ENCODE peak calls at places on chromosomes 5 and 9, in eight cellular contexts. One of them, this sample, is unnamed.

GRCh38 chr9:101966706-101967105 is 228.3 kb upstream of the GRIN3A start:
- DNase-seq in GM06990: no peak
- DNase-seq in CD8-positive, alpha-beta T cell: no peak
- DNase-seq in suprapubic skin: no peak
- DNase-seq in transverse colon: no peak
- DNase-seq in cardiac muscle cell: no peak
- DNase-seq in tibial nerve: no peak
- DNase-seq in breast epithelium: no peak
- DNase-seq in this sample: no peak

GRCh38 chr5:65268520-65268919 is 213.2 kb downstream of the ADAMTS6 start:
- DNase-seq in GM06990: no peak
- DNase-seq in CD8-positive, alpha-beta T cell: no peak
- DNase-seq in suprapubic skin: no peak
- DNase-seq in transverse colon: no peak
- DNase-seq in cardiac muscle cell: no peak
- DNase-seq in tibial nerve: no peak
- DNase-seq in breast epithelium: no peak
- DNase-seq in this sample: no peak

GRCh38 chr9:14283276-14283675 is 30.7 kb downstream of the NFIB start:
- DNase-seq in GM06990: no peak
- DNase-seq in CD8-positive, alpha-beta T cell: no peak
- DNase-seq in suprapubic skin: no peak
- DNase-seq in transverse colon: no peak
- DNase-seq in cardiac muscle cell: no peak
- DNase-seq in tibial nerve: no peak
- DNase-seq in breast epithelium: no peak
- DNase-seq in this sample: no peak

GRCh38 chr5:156753846-156754245 is 96.2 kb upstream of the PPP1R2B start:
- DNase-seq in GM06990: no peak
- DNase-seq in CD8-positive, alpha-beta T cell: no peak
- DNase-seq in suprapubic skin: no peak
- DNase-seq in transverse colon: no peak
- DNase-seq in cardiac muscle cell: no peak
- DNase-seq in tibial nerve: no peak
- DNase-seq in breast epithelium: no peak
- DNase-seq in this sample: no peak

GRCh38 chr9:136484153-136485048 is 1.6 kb upstream of the SEC16A start:
- DNase-seq in GM06990: peak; percentile 38
- DNase-seq in CD8-positive, alpha-beta T cell: no peak
- DNase-seq in suprapubic skin: peak; percentile 84
- DNase-seq in transverse colon: peak; percentile 37
- DNase-seq in cardiac muscle cell: no peak
- DNase-seq in tibial nerve: no peak
- DNase-seq in breast epithelium: peak; percentile 67
- DNase-seq in this sample: peak; percentile 48

GRCh38 chr9:100474950-100475276 is 2.0 kb downstream of the TMEFF1 start:
- DNase-seq in GM06990: no peak
- DNase-seq in CD8-positive, alpha-beta T cell: no peak
- DNase-seq in suprapubic skin: no peak
- DNase-seq in transverse colon: no peak
- DNase-seq in cardiac muscle cell: no peak
- DNase-seq in tibial nerve: no peak
- DNase-seq in breast epithelium: no peak
- DNase-seq in this sample: no peak

GRCh38 chr9:73741316-73741715 is 589.7 kb downstream of the ANXA1 start:
- DNase-seq in GM06990: no peak
- DNase-seq in CD8-positive, alpha-beta T cell: no peak
- DNase-seq in suprapubic skin: no peak
- DNase-seq in transverse colon: no peak
- DNase-seq in cardiac muscle cell: peak; percentile 6
- DNase-seq in tibial nerve: no peak
- DNase-seq in breast epithelium: no peak
- DNase-seq in this sample: no peak

GRCh38 chr5:157253547-157253946 is 12.4 kb upstream of the CYFIP2 start:
- DNase-seq in GM06990: no peak
- DNase-seq in CD8-positive, alpha-beta T cell: no peak
- DNase-seq in suprapubic skin: no peak
- DNase-seq in transverse colon: peak; percentile 58
- DNase-seq in cardiac muscle cell: peak; percentile 69
- DNase-seq in tibial nerve: peak; percentile 35
- DNase-seq in breast epithelium: no peak
- DNase-seq in this sample: no peak

GRCh38 chr9:128070874-128071273 is 2.8 kb downstream of the SLC25A25 start:
- DNase-seq in GM06990: no peak
- DNase-seq in CD8-positive, alpha-beta T cell: no peak
- DNase-seq in suprapubic skin: no peak
- DNase-seq in transverse colon: no peak
- DNase-seq in cardiac muscle cell: no peak
- DNase-seq in tibial nerve: no peak
- DNase-seq in breast epithelium: no peak
- DNase-seq in this sample: no peak

GRCh38 chr5:79108792-79109191 is 2.8 kb upstream of the BHMT start:
- DNase-seq in GM06990: no peak
- DNase-seq in CD8-positive, alpha-beta T cell: no peak
- DNase-seq in suprapubic skin: no peak
- DNase-seq in transverse colon: no peak
- DNase-seq in cardiac muscle cell: no peak
- DNase-seq in tibial nerve: no peak
- DNase-seq in breast epithelium: no peak
- DNase-seq in this sample: no peak

GRCh38 chr5:172498431-172499129 is 44.3 kb upstream of the SH3PXD2B start:
- DNase-seq in GM06990: no peak
- DNase-seq in CD8-positive, alpha-beta T cell: no peak
- DNase-seq in suprapubic skin: peak; percentile 48
- DNase-seq in transverse colon: no peak
- DNase-seq in cardiac muscle cell: no peak
- DNase-seq in tibial nerve: no peak
- DNase-seq in breast epithelium: no peak
- DNase-seq in this sample: no peak

GRCh38 chr5:16741007-16741406 is 124.2 kb upstream of the RETREG1 start:
- DNase-seq in GM06990: no peak
- DNase-seq in CD8-positive, alpha-beta T cell: no peak
- DNase-seq in suprapubic skin: no peak
- DNase-seq in transverse colon: no peak
- DNase-seq in cardiac muscle cell: no peak
- DNase-seq in tibial nerve: no peak
- DNase-seq in breast epithelium: no peak
- DNase-seq in this sample: no peak
- TF ChIP-seq CTCF in GM06990: no peak
- TF ChIP-seq CTCF in CD8-positive, alpha-beta T cell: no peak
- TF ChIP-seq CTCF in suprapubic skin: no peak
- TF ChIP-seq CTCF in transverse colon: no peak
- TF ChIP-seq CTCF in cardiac muscle cell: peak; percentile 9
- TF ChIP-seq CTCF in tibial nerve: no peak
- TF ChIP-seq CTCF in breast epithelium: no peak
- TF ChIP-seq CTCF in this sample: no peak

DNA sequence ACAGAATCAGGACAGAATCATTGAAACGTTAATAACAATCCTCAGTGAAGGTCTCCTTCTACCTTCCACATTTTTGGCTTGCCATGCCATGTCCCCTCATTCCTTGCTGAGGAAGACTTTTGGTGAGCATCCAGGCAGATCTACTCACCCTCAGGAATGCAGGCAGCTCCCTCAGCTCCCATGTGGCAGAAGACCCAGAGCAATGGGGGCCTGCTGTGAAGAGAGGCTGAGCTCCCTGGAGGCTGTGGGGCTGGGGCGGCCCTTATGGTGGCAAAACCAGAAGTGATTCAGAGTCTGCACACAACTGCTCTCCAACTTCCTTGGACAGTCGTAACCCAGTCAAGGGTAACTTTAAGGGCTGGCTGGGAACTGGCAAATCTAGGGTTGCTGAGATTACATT is 247.2 kb upstream of the EFNA5 start:
- DNase-seq in GM06990: no peak
- DNase-seq in CD8-positive, alpha-beta T cell: no peak
- DNase-seq in suprapubic skin: no peak
- DNase-seq in transverse colon: no peak
- DNase-seq in cardiac muscle cell: no peak
- DNase-seq in tibial nerve: no peak
- DNase-seq in breast epithelium: no peak
- DNase-seq in this sample: no peak
- H3K36me3 ChIP-seq in GM06990: no peaks in the 10 kb centered on the region
- H3K36me3 ChIP-seq in CD8-positive, alpha-beta T cell: no peaks in the 10 kb centered on the region
- H3K36me3 ChIP-seq in suprapubic skin: no peaks in the 10 kb centered on the region
- H3K36me3 ChIP-seq in transverse colon: no peaks in the 10 kb centered on the region
- H3K36me3 ChIP-seq in cardiac muscle cell: no peaks in the 10 kb centered on the region
- H3K36me3 ChIP-seq in tibial nerve: no peaks in the 10 kb centered on the region
- H3K36me3 ChIP-seq in breast epithelium: no peaks in the 10 kb centered on the region
- H3K36me3 ChIP-seq in this sample: no peaks in the 10 kb centered on the region

DNA sequence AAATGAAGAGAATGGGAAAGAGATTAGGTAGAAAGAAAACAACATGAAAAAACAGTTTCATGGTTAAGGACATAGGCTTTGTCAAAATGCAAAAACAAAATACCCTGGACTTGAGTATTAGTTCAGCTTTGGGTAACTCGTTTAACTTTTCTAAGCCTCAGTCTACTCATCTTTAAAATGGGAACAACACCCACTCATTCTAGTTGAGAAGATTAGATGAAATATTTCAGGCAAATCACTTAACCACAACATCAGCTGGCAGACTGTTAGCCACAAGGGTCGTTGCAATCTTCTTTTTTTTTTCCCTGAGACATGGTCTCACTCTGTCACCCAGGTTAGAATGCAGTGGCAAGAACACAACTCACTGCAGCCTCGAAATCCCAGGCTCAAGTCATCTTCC is 185.6 kb downstream of the DCP2 start:
- DNase-seq in GM06990: no peak
- DNase-seq in CD8-positive, alpha-beta T cell: no peak
- DNase-seq in suprapubic skin: no peak
- DNase-seq in transverse colon: no peak
- DNase-seq in cardiac muscle cell: no peak
- DNase-seq in tibial nerve: no peak
- DNase-seq in breast epithelium: no peak
- DNase-seq in this sample: no peak
- H3K4me3 ChIP-seq in GM06990: no peak overlapping the region
- H3K4me3 ChIP-seq in CD8-positive, alpha-beta T cell: no peak overlapping the region
- H3K4me3 ChIP-seq in suprapubic skin: no peak overlapping the region
- H3K4me3 ChIP-seq in transverse colon: no peak overlapping the region
- H3K4me3 ChIP-seq in cardiac muscle cell: no peak overlapping the region
- H3K4me3 ChIP-seq in tibial nerve: no peak overlapping the region
- H3K4me3 ChIP-seq in breast epithelium: no peak overlapping the region
- H3K4me3 ChIP-seq in this sample: no peak overlapping the region

GRCh38 chr9:92722386-92723298 is 42.0 kb downstream of the BICD2 start:
- DNase-seq in GM06990: no peak
- DNase-seq in CD8-positive, alpha-beta T cell: no peak
- DNase-seq in suprapubic skin: no peak
- DNase-seq in transverse colon: no peak
- DNase-seq in cardiac muscle cell: no peak
- DNase-seq in tibial nerve: no peak
- DNase-seq in breast epithelium: no peak
- DNase-seq in this sample: no peak
- TF ChIP-seq CTCF in GM06990: no peak
- TF ChIP-seq CTCF in CD8-positive, alpha-beta T cell: no peak
- TF ChIP-seq CTCF in suprapubic skin: no peak
- TF ChIP-seq CTCF in transverse colon: no peak
- TF ChIP-seq CTCF in cardiac muscle cell: no peak
- TF ChIP-seq CTCF in tibial nerve: no peak
- TF ChIP-seq CTCF in breast epithelium: no peak
- TF ChIP-seq CTCF in this sample: no peak

DNA sequence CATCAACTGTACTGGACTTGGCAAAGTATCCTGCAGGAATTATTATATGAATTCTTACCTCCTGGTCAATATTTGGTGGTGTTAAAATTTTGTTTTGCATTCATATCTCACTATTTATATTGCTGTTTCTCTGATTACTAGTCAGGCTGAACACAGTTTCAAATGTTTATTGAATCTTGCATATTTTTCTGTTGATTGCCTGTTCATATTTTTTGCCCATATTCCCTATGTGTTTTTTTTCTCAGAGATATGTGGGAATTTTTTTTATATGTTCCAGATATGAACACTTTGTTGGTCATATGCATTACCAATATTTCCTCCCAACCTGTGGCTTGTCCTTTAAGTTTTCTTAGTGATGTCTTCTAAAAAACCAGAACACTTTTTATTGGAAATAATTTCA is 148.9 kb upstream of the GRHPR start:
- DNase-seq in GM06990: no peak
- DNase-seq in CD8-positive, alpha-beta T cell: no peak
- DNase-seq in suprapubic skin: no peak
- DNase-seq in transverse colon: no peak
- DNase-seq in cardiac muscle cell: no peak
- DNase-seq in tibial nerve: no peak
- DNase-seq in breast epithelium: no peak
- DNase-seq in this sample: no peak
- H3K36me3 ChIP-seq in GM06990: no peaks in the 10 kb centered on the region
- H3K36me3 ChIP-seq in CD8-positive, alpha-beta T cell: no peaks in the 10 kb centered on the region
- H3K36me3 ChIP-seq in suprapubic skin: no peaks in the 10 kb centered on the region
- H3K36me3 ChIP-seq in transverse colon: no peaks in the 10 kb centered on the region
- H3K36me3 ChIP-seq in cardiac muscle cell: no peaks in the 10 kb centered on the region
- H3K36me3 ChIP-seq in tibial nerve: peaks cover 13% of the 10 kb centered on the region
- H3K36me3 ChIP-seq in breast epithelium: no peaks in the 10 kb centered on the region
- H3K36me3 ChIP-seq in this sample: no peaks in the 10 kb centered on the region

GRCh38 chr5:155728857-155729683 is 597.9 kb upstream of the SGCD start:
- DNase-seq in GM06990: no peak
- DNase-seq in CD8-positive, alpha-beta T cell: no peak
- DNase-seq in suprapubic skin: no peak
- DNase-seq in transverse colon: no peak
- DNase-seq in cardiac muscle cell: peak; percentile 3
- DNase-seq in tibial nerve: no peak
- DNase-seq in breast epithelium: no peak
- DNase-seq in this sample: peak; percentile 71
- H3K4me3 ChIP-seq in GM06990: no peak overlapping the region
- H3K4me3 ChIP-seq in CD8-positive, alpha-beta T cell: no peak overlapping the region
- H3K4me3 ChIP-seq in suprapubic skin: peak overlapping the region; percentile 46
- H3K4me3 ChIP-seq in transverse colon: peak overlapping the region; percentile 26
- H3K4me3 ChIP-seq in cardiac muscle cell: peak overlapping the region; percentile 31
- H3K4me3 ChIP-seq in tibial nerve: peak overlapping the region; percentile 27
- H3K4me3 ChIP-seq in breast epithelium: peak overlapping the region; percentile 53
- H3K4me3 ChIP-seq in this sample: peak overlapping the region; percentile 62

DNA sequence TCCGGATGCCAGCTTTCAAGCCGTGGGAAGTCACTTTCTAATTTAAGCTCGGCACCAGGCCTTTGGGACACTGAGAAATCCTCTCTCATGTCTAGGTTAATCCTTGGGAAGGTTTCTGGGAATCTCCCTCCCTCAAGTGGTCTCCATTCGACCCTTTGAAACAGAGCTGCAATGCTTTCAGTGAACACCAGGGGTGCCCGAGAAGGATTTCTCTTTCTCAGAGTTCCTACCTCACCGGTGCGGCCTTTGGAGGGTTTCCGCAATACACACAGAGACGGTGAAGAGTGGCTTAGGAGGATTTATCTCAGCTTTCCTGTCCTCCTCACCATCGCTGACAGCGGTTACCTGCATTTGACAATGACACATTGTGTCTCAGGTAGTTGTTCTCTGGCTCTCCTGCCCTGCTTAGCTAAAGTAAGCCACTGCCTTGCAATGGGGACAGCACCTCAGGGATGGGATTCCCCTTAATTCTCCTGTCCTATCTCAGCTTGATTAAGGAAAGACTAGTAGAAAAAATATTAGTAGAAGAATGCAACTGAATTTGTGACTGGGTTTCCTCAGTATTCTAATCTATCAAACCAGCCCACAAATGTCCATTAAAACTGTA is 180.6 kb downstream of the GABRG2 start:
- DNase-seq in GM06990: no peak
- DNase-seq in CD8-positive, alpha-beta T cell: no peak
- DNase-seq in suprapubic skin: no peak
- DNase-seq in transverse colon: no peak
- DNase-seq in cardiac muscle cell: no peak
- DNase-seq in tibial nerve: no peak
- DNase-seq in breast epithelium: no peak
- DNase-seq in this sample: no peak
- TF ChIP-seq CTCF in GM06990: peak; percentile 48
- TF ChIP-seq CTCF in CD8-positive, alpha-beta T cell: no peak
- TF ChIP-seq CTCF in suprapubic skin: no peak
- TF ChIP-seq CTCF in transverse colon: no peak
- TF ChIP-seq CTCF in cardiac muscle cell: no peak
- TF ChIP-seq CTCF in tibial nerve: no peak
- TF ChIP-seq CTCF in breast epithelium: no peak
- TF ChIP-seq CTCF in this sample: no peak

This sample was measured in heart left ventricle.